ENCODE peak calls at places on chromosomes 1 and 21, in nine cellular contexts. V is mucosa of descending colon; J is AG08395; O is AG04450; L is HEK293T; R is NCI-H1105 treated with DMSO at 0.1 percent for 48 hours; F is CD4-positive, alpha-beta memory T cell; G is germinal center; Y is left lung. D is an unnamed sample.
A peak's percentile ranks its signal among the peaks of the same experiment; 100 is the strongest.

GRCh38 chr1:191851799-191852595 is 306.3 kb upstream of the RGS18 start:
- DNase-seq in O (peak; percentile 8), J (no peak), G (no peak), Y (no peak), F (no peak), V (no peak), R (no peak), L (no peak), D (no peak)

GRCh38 chr1:229132706-229133105 is 138.2 kb upstream of the RAB4A start:
- DNase-seq in G (no peak), F (no peak), O (no peak), Y (no peak), J (no peak), L (no peak), R (no peak), V (no peak), D (no peak)

GRCh38 chr1:185998391-185998790 is 264.2 kb downstream of the HMCN1 start:
- DNase-seq in J (no peak), O (no peak), F (no peak), R (no peak), Y (no peak), V (no peak), G (no peak), L (peak; percentile 28), D (no peak)

GRCh38 chr1:228236744-228237143 is 28.9 kb downstream of the OBSCN start:
- DNase-seq in R (no peak), Y (no peak), O (no peak), J (peak; percentile 55), L (peak; percentile 76), G (peak; percentile 44), V (no peak), F (no peak), D (peak; percentile 25)

GRCh38 chr1:212490276-212490675 is 57.6 kb downstream of the NENF start:
- DNase-seq in J (no peak), G (no peak), F (no peak), O (no peak), Y (no peak), R (no peak), V (no peak), L (no peak), D (no peak)

GRCh38 chr1:1548591-1548990 is 8.2 kb upstream of the TMEM240 start:
- DNase-seq in G (no peak), R (no peak), J (no peak), F (no peak), L (no peak), Y (no peak), O (no peak), V (no peak), D (no peak)

GRCh38 chr1:85818371-85818770 is 110.1 kb upstream of the ZNHIT6 start:
- DNase-seq in L (no peak), O (peak; percentile 36), R (no peak), Y (no peak), V (no peak), J (peak; percentile 51), F (no peak), G (no peak), D (peak; percentile 15)

GRCh38 chr1:81313289-81313688 is 487.4 kb upstream of the ADGRL2 start:
- DNase-seq in O (no peak), G (no peak), L (no peak), Y (no peak), R (no peak), V (no peak), F (no peak), J (no peak), D (no peak)

GRCh38 chr1:167272375-167272957 is 51.8 kb downstream of the POU2F1 start:
- DNase-seq in V (no peak), Y (no peak), O (no peak), R (no peak), J (no peak), L (no peak), F (no peak), G (no peak), D (no peak)

GRCh38 chr1:182784556-182785171 is 4.9 kb upstream of the NPL start:
- DNase-seq in F (peak; percentile 48), R (peak; percentile 46), J (peak; percentile 46), L (peak; percentile 48), V (no peak), G (peak; percentile 32), Y (no peak), O (no peak), D (peak; percentile 61)

GRCh38 chr21:36127250-36127904 is 7.5 kb upstream of the CBR3 start:
- DNase-seq in L (no peak), Y (no peak), G (no peak), J (no peak), F (no peak), O (no peak), R (no peak), V (no peak), D (no peak)

GRCh38 chr1:34750610-34751009 is 4.2 kb upstream of the GJB5 start:
- DNase-seq in G (no peak), L (no peak), R (no peak), F (no peak), Y (no peak), V (no peak), O (no peak), J (no peak), D (no peak)

GRCh38 chr1:55194851-55195250 is 20.3 kb downstream of the USP24 start:
- DNase-seq in R (no peak), F (no peak), G (no peak), Y (no peak), J (no peak), L (no peak), O (no peak), V (no peak), D (no peak)

GRCh38 chr1:25819496-25820246 is at the start of gene MTFR1L:
- DNase-seq in O (no peak), Y (peak; percentile 92), L (peak; percentile 87), G (peak; percentile 96), J (peak; percentile 93), R (peak; percentile 79), V (peak; percentile 96), F (peak; percentile 93), D (peak; percentile 83)

GRCh38 chr1:160657477-160657820 is 10.6 kb upstream of the SLAMF1 start:
- DNase-seq in V (no peak), J (no peak), F (no peak), O (no peak), Y (no peak), R (no peak), L (no peak), G (no peak), D (peak; percentile 28)